ENCODE peak calls at places on chromosome 1, in seven cellular contexts. Z is AG09309, L is H9, D is fibroblast of lung, B is OCI-LY7, T is tibial nerve, J is BJ. V is an unnamed sample.

GRCh38 chr1:10209905-10210810 is at the start of gene KIF1B:
- DNase-seq in Z (peak), L (peak), D (peak), B (peak), T (peak), J (peak), V (peak)

GRCh38 chr1:218242171-218242570 is 42.9 kb upstream of the RRP15 start:
- DNase-seq in Z (no peak), L (no peak), D (peak), B (no peak), T (no peak), J (no peak), V (no peak)

GRCh38 chr1:93814059-93814794 is 64.8 kb downstream of the DNTTIP2 start:
- DNase-seq in Z (peak), L (peak), D (peak), B (peak), T (peak), J (no peak), V (peak)

GRCh38 chr1:84061336-84061735 is 62.4 kb upstream of the TTLL7 start:
- DNase-seq in Z (no peak), L (no peak), D (no peak), B (no peak), T (no peak), J (no peak), V (no peak)

GRCh38 chr1:36561365-36561731 is 78.6 kb upstream of the CSF3R start:
- DNase-seq in Z (no peak), L (peak), D (no peak), B (no peak), T (no peak), J (no peak), V (no peak)

GRCh38 chr1:236292425-236292824 is 10.7 kb upstream of the ERO1B start:
- DNase-seq in Z (no peak), L (no peak), D (no peak), B (no peak), T (no peak), J (no peak), V (no peak)

GRCh38 chr1:108570998-108571401 is 11.1 kb downstream of the EEIG2 start:
- DNase-seq in Z (no peak), L (no peak), D (no peak), B (no peak), T (no peak), J (no peak), V (no peak)

GRCh38 chr1:19651141-19651737 is 7.1 kb downstream of the NBL1 start:
- DNase-seq in Z (no peak), L (peak), D (peak), B (peak), T (peak), J (no peak), V (peak)

GRCh38 chr1:22351757-22352080 is 99.9 kb upstream of the ZBTB40 start:
- DNase-seq in Z (no peak), L (no peak), D (no peak), B (no peak), T (no peak), J (no peak), V (no peak)

GRCh38 chr1:27519341-27520258 is 29.6 kb upstream of the WASF2 start:
- DNase-seq in Z (no peak), L (no peak), D (no peak), B (no peak), T (no peak), J (no peak), V (no peak)

GRCh38 chr1:189962171-189962570 is 515.5 kb downstream of the BRINP3 start:
- DNase-seq in Z (no peak), L (no peak), D (peak), B (no peak), T (no peak), J (no peak), V (peak)

GRCh38 chr1:183834568-183834967 is 29.6 kb downstream of the RGL1 start:
- DNase-seq in Z (no peak), L (no peak), D (no peak), B (no peak), T (no peak), J (no peak), V (no peak)

GRCh38 chr1:53606197-53607095 is 132.5 kb downstream of the GLIS1 start:
- DNase-seq in Z (no peak), L (no peak), D (no peak), B (no peak), T (no peak), J (no peak), V (no peak)

GRCh38 chr1:116126281-116126680 is 15.1 kb downstream of the MAB21L3 start:
- DNase-seq in Z (no peak), L (no peak), D (no peak), B (no peak), T (no peak), J (no peak), V (no peak)

GRCh38 chr1:15863156-15863901 is 15.8 kb downstream of the SPEN start:
- DNase-seq in Z (no peak), L (no peak), D (no peak), B (no peak), T (no peak), J (no peak), V (no peak)

GRCh38 chr1:108590947-108591346 is 31.0 kb downstream of the EEIG2 start:
- DNase-seq in Z (peak), L (no peak), D (peak), B (no peak), T (no peak), J (peak), V (peak)

GRCh38 chr1:119662034-119662437 is 14.0 kb upstream of the ZNF697 start:
- DNase-seq in Z (no peak), L (no peak), D (no peak), B (no peak), T (no peak), J (no peak), V (no peak)

GRCh38 chr1:25877155-25877554 is 1.6 kb upstream of the PAQR7 start:
- DNase-seq in Z (no peak), L (no peak), D (no peak), B (no peak), T (no peak), J (no peak), V (no peak)

GRCh38 chr1:32413507-32414185 is 19.4 kb upstream of the BSDC1 start:
- DNase-seq in Z (no peak), L (peak), D (peak), B (peak), T (peak), J (no peak), V (peak)

GRCh38 chr1:159510223-159510530 is 25.6 kb downstream of the OR10J5 start:
- DNase-seq in Z (no peak), L (no peak), D (no peak), B (no peak), T (no peak), J (no peak), V (peak)

GRCh38 chr1:114892194-114892918 is 37.7 kb downstream of the SYCP1 start:
- DNase-seq in Z (no peak), L (peak), D (no peak), B (no peak), T (no peak), J (no peak), V (no peak)

GRCh38 chr1:24867064-24867870 is 62.8 kb downstream of the RUNX3 start:
- DNase-seq in Z (no peak), L (no peak), D (no peak), B (no peak), T (no peak), J (no peak), V (no peak)

GRCh38 chr1:241985787-241986186 is 13.1 kb downstream of the MAP1LC3C start:
- DNase-seq in Z (no peak), L (peak), D (peak), B (peak), T (no peak), J (no peak), V (peak)

GRCh38 chr1:16617101-16617727 is 3.9 kb upstream of the NBPF1 start:
- DNase-seq in Z (no peak), L (peak), D (no peak), B (no peak), T (peak), J (no peak), V (no peak)

GRCh38 chr1:50562106-50562505 is 138.9 kb upstream of the DMRTA2 start:
- DNase-seq in Z (no peak), L (no peak), D (no peak), B (no peak), T (no peak), J (no peak), V (no peak)

GRCh38 chr1:94237291-94238226 is at the start of gene ARHGAP29:
- DNase-seq in Z (no peak), L (peak), D (peak), B (peak), T (peak), J (no peak), V (peak)

GRCh38 chr1:9589719-9590157 is 1.0 kb downstream of the TMEM201 start:
- DNase-seq in Z (no peak), L (no peak), D (peak), B (peak), T (no peak), J (no peak), V (peak)

GRCh38 chr1:184061396-184062003 is 10.0 kb downstream of the TSEN15 start:
- DNase-seq in Z (no peak), L (no peak), D (peak), B (no peak), T (no peak), J (no peak), V (peak)

GRCh38 chr1:231639819-231640218 is 13.2 kb downstream of the DISC1 start:
- DNase-seq in Z (no peak), L (no peak), D (no peak), B (no peak), T (no peak), J (no peak), V (no peak)

GRCh38 chr1:93442276-93442675 is 5.6 kb upstream of the FNBP1L start:
- DNase-seq in Z (peak), L (no peak), D (no peak), B (no peak), T (no peak), J (peak), V (peak)

GRCh38 chr1:17244826-17245740 is 3.8 kb upstream of the PADI3 start:
- DNase-seq in Z (no peak), L (no peak), D (no peak), B (no peak), T (no peak), J (no peak), V (no peak)

GRCh38 chr1:4118746-4119515 is 218.9 kb upstream of the C1orf174 start:
- DNase-seq in Z (no peak), L (no peak), D (no peak), B (peak), T (no peak), J (no peak), V (no peak)

GRCh38 chr1:105017587-105017986 is 1267.9 kb downstream of the AMY1C start:
- DNase-seq in Z (no peak), L (peak), D (no peak), B (no peak), T (no peak), J (no peak), V (no peak)

GRCh38 chr1:6343506-6344405 is 49.8 kb downstream of the ACOT7 start:
- DNase-seq in Z (peak), L (peak), D (peak), B (peak), T (peak), J (no peak), V (peak)

GRCh38 chr1:92464588-92465255 is 22.0 kb downstream of the GFI1 start:
- DNase-seq in Z (no peak), L (no peak), D (no peak), B (no peak), T (no peak), J (no peak), V (no peak)

DNA sequence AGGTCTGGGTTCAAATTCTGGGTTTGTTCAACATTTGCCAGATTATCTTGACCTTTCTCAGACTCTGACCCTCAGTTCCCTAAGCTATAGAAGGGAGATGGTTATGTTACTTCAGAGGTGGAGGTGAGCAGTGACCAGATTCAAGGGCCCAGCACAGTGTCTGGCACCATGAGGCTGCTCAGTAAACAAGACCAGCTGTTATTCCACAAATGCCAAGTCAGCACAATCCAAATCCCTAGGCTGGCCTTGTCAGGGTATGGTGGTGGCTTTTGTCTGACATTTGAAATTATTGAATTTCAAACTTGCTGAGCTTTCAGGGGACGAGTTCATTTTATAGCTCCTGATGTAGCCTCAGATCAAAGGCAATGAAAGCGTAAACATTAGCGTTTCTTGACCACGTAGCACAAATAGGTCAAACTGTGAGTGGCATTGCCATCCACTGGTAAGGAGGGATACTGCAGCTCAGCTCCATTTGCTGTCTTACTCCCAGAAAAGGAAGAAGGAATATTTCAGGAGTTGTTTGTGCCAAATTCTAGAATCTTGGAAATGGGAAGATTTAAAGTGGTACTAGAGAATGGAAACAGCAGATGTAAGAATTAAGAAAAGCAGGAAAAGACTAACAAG is 94.3 kb upstream of the EDN2 start:
- DNase-seq in Z (no peak), L (peak), D (peak), B (peak), T (no peak), J (no peak), V (peak)
- TF ChIP-seq CTCF in Z (peak), L (peak), D (peak), B (peak), T (no peak), J (peak), V (peak)

GRCh38 chr1:62288224-62288623 is 31.0 kb downstream of the KANK4 start:
- DNase-seq in Z (no peak), L (no peak), D (peak), B (no peak), T (no peak), J (no peak), V (no peak)

GRCh38 chr1:62299426-62300200 is 19.6 kb downstream of the KANK4 start:
- DNase-seq in Z (no peak), L (no peak), D (peak), B (no peak), T (peak), J (no peak), V (no peak)

GRCh38 chr1:62288669-62289068 is 30.6 kb downstream of the KANK4 start:
- DNase-seq in Z (no peak), L (no peak), D (no peak), B (no peak), T (no peak), J (no peak), V (no peak)

GRCh38 chr1:62295921-62296451 is 23.2 kb downstream of the KANK4 start:
- DNase-seq in Z (peak), L (no peak), D (peak), B (no peak), T (no peak), J (peak), V (peak)

GRCh38 chr1:62294211-62294610 is 25.0 kb downstream of the KANK4 start:
- DNase-seq in Z (no peak), L (peak), D (peak), B (peak), T (no peak), J (no peak), V (no peak)
- TF ChIP-seq CTCF in Z (peak), L (peak), D (peak), B (peak), T (peak), J (peak), V (no peak)

DNA sequence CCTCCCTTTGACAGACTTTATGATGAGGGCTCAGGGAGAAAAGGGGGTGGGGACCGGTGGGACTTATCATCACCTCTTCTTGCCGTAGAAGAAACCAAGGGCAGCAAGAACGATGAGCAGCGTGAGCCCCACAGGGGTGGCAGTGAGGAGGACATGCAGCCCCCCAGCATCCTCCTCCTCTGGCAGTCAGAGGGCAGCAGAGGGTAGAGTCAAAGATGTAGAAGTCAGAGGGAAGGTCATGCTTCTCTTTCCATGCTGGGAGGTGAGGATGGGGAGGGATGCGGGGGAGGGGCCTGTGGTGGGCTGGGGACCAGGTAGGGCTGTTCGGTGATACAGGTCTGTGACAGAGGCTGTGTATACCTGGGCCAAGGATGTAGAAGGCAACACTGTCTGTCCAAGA is 14.8 kb downstream of the INSRR start:
- DNase-seq in Z (no peak), L (no peak), D (no peak), B (no peak), T (no peak), J (no peak), V (no peak)
- TF ChIP-seq CTCF in Z (no peak), L (peak), D (no peak), B (no peak), T (no peak), J (no peak), V (no peak)

GRCh38 chr1:167221126-167221803 is 579 bp downstream of the POU2F1 start:
- DNase-seq in Z (no peak), L (peak), D (no peak), B (no peak), T (no peak), J (no peak), V (peak)

GRCh38 chr1:167219194-167219593 is 1.5 kb upstream of the POU2F1 start:
- DNase-seq in Z (no peak), L (no peak), D (no peak), B (no peak), T (no peak), J (no peak), V (no peak)

GRCh38 chr1:167220537-167221125 is at the start of gene POU2F1:
- DNase-seq in Z (peak), L (peak), D (peak), B (peak), T (peak), J (peak), V (peak)

GRCh38 chr1:167221804-167222610 is 1.3 kb downstream of the POU2F1 start:
- DNase-seq in Z (no peak), L (peak), D (peak), B (peak), T (peak), J (peak), V (peak)

GRCh38 chr1:167219646-167220536 is 795 bp upstream of the POU2F1 start:
- DNase-seq in Z (no peak), L (peak), D (peak), B (peak), T (peak), J (no peak), V (peak)
- TF ChIP-seq CTCF in Z (no peak), L (peak), D (peak), B (no peak), T (no peak), J (no peak), V (no peak)

DNA sequence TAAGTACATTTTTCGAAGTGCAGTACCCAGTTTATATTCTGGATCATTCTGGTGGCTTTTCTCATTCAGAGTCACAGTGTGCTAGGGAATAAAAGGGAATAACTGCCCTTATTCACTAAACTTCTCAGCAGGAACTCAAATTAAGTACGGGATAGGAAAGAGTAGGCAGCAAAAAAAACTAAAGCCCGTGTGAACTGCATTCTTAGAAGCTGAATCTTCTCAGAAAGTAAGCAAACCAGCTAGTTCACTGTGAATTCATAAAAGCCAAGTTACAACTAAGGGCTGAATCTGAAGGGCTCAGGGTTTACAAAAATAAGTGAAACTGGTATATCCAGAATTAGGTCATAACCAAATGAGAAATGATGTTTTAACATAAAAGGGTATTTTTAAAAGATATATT is 22.0 kb downstream of the PRPF38A start:
- DNase-seq in Z (no peak), L (no peak), D (peak), B (no peak), T (no peak), J (no peak), V (peak)
- TF ChIP-seq CTCF in Z (no peak), L (no peak), D (no peak), B (no peak), T (no peak), J (no peak), V (no peak)

DNA sequence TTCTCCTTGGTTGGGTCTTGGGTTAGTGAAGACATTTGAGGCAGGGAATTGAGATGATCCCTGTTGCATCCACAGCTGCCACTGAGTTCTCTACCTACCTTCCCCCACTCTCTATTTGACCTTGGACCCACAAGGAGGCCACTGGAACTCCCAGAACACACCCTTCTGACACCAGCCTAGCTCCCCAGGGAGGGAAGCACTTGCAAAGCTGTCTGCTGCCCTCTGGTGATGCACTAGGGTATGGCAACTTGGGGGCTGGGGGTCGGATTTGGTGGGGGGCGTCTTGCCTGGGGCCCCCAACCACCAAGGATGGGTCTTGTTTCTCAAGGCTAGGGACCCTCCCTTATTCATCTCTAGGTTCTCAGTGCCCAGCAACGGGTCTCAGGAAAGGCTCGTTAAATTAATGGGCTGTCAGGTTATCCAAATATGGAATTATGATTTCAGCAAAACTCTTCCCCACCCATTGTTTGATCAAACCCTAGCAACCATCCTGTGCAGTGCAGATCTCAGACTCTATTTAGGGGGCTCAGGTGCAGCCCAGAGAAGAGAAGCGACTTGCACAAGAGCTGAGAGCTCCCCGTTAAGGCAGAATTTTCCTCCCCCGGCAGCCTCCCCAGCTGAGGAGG is 177.8 kb upstream of the KLHDC7A start:
- DNase-seq in Z (no peak), L (peak), D (no peak), B (peak), T (no peak), J (no peak), V (no peak)
- TF ChIP-seq CTCF in Z (no peak), L (peak), D (no peak), B (peak), T (no peak), J (no peak), V (peak)

GRCh38 chr1:13828454-13829151 is 128.6 kb downstream of the PRDM2 start:
- DNase-seq in Z (no peak), L (peak), D (no peak), B (peak), T (no peak), J (no peak), V (no peak)

GRCh38 chr1:13830170-13830569 is 130.2 kb downstream of the PRDM2 start:
- DNase-seq in Z (no peak), L (no peak), D (no peak), B (no peak), T (no peak), J (no peak), V (no peak)

GRCh38 chr1:13826591-13826990 is 126.6 kb downstream of the PRDM2 start:
- DNase-seq in Z (no peak), L (no peak), D (no peak), B (no peak), T (no peak), J (no peak), V (no peak)

GRCh38 chr1:13830616-13831280 is 130.8 kb downstream of the PRDM2 start:
- DNase-seq in Z (no peak), L (no peak), D (no peak), B (no peak), T (no peak), J (no peak), V (peak)

GRCh38 chr1:13829152-13829769 is 129.3 kb downstream of the PRDM2 start:
- DNase-seq in Z (no peak), L (no peak), D (no peak), B (no peak), T (no peak), J (no peak), V (no peak)
- TF ChIP-seq CTCF in Z (no peak), L (no peak), D (no peak), B (peak), T (no peak), J (no peak), V (no peak)

V was measured in fibroblast of villous mesenchyme.